ENCODE peak calls at places on chromosomes 6 and 20, in four cellular contexts. J is AG09319, C is endothelial cell, D is neural crest cell. L is an unnamed sample.

GRCh38 chr6:131822119-131822518 is 14.3 kb downstream of the ENPP1 start:
- DNase-seq in D (no peak), C (no peak), J (no peak), L (no peak)

GRCh38 chr20:62723768-62724420 is 15.3 kb downstream of the NTSR1 start:
- DNase-seq in C (no peak), J (no peak), D (no peak), L (no peak)

GRCh38 chr6:131251593-131252204 is 116.4 kb downstream of the AKAP7 start:
- DNase-seq in C (no peak), J (no peak), D (no peak), L (no peak)

GRCh38 chr20:5864873-5865582 is 85.3 kb downstream of the TRMT6 start:
- DNase-seq in J (no peak), C (no peak), D (no peak), L (no peak)

GRCh38 chr20:7822772-7823171 is 117.5 kb downstream of the HAO1 start:
- DNase-seq in C (no peak), J (no peak), D (no peak), L (no peak)

GRCh38 chr6:33118525-33119123 is 42.8 kb downstream of the HLA-DPB1 start:
- DNase-seq in D (no peak), J (peak), C (no peak), L (no peak)

GRCh38 chr6:138500045-138500665 is 861 bp upstream of the NHSL1 start:
- DNase-seq in J (no peak), D (no peak), C (no peak), L (no peak)

GRCh38 chr6:146990821-146991798 is 213.1 kb upstream of the STXBP5 start:
- DNase-seq in C (no peak), J (no peak), D (no peak), L (no peak)

GRCh38 chr6:158903801-158904200 is 84.6 kb upstream of the EZR start:
- DNase-seq in C (no peak), J (no peak), D (no peak), L (no peak)

GRCh38 chr6:150043501-150044412 is 18.4 kb upstream of the RAET1L start:
- DNase-seq in J (no peak), C (no peak), D (no peak), L (no peak)

GRCh38 chr6:38943964-38944363 is 104.6 kb upstream of the GLP1R start:
- DNase-seq in D (no peak), J (no peak), C (no peak), L (no peak)

GRCh38 chr6:38262041-38262440 is 377.7 kb downstream of the BTBD9 start:
- DNase-seq in D (no peak), J (peak), C (no peak), L (no peak)

GRCh38 chr6:8375916-8376315 is 59.4 kb downstream of the SLC35B3 start:
- DNase-seq in J (no peak), C (no peak), D (no peak), L (no peak)

GRCh38 chr6:78629154-78629721 is 238.1 kb upstream of the IRAK1BP1 start:
- DNase-seq in D (no peak), C (peak), J (no peak), L (no peak)

GRCh38 chr6:16257999-16258708 is 19.8 kb downstream of the GMPR start:
- DNase-seq in D (no peak), J (no peak), C (no peak), L (no peak)

GRCh38 chr6:14871196-14871595 is 374.7 kb upstream of the JARID2 start:
- DNase-seq in J (no peak), D (no peak), C (no peak), L (no peak)

GRCh38 chr6:105611606-105612005 is 208.7 kb upstream of the PREP start:
- DNase-seq in C (no peak), J (no peak), D (no peak), L (no peak)

GRCh38 chr6:168582581-168582981 is 141.6 kb downstream of the SMOC2 start:
- DNase-seq in J (no peak), D (no peak), C (no peak), L (no peak)

GRCh38 chr6:2734517-2735076 is 16.1 kb downstream of the MYLK4 start:
- DNase-seq in C (no peak), D (no peak), J (no peak), L (no peak)

GRCh38 chr20:2692886-2693285 is 306 bp downstream of the EBF4 start:
- DNase-seq in C (no peak), D (no peak), J (no peak), L (no peak)

GRCh38 chr6:12071064-12071615 is 59.0 kb downstream of the HIVEP1 start:
- DNase-seq in J (no peak), D (no peak), C (no peak), L (no peak)

GRCh38 chr20:53676987-53677386 is 83.3 kb upstream of the ZNF217 start:
- DNase-seq in C (no peak), J (no peak), D (no peak), L (no peak)

GRCh38 chr6:160141001-160141726 is 19.5 kb downstream of the SLC22A1 start:
- DNase-seq in D (no peak), J (peak), C (no peak), L (no peak)

GRCh38 chr6:110326609-110327008 is 31.5 kb downstream of the METTL24 start:
- DNase-seq in D (no peak), C (no peak), J (no peak), L (no peak)

GRCh38 chr6:37256692-37257319 is 766 bp upstream of the TBC1D22B start:
- DNase-seq in J (no peak), D (no peak), C (no peak), L (no peak)

GRCh38 chr6:113385020-113385431 is 472.1 kb upstream of the MARCKS start:
- DNase-seq in C (no peak), D (no peak), J (no peak), L (no peak)

GRCh38 chr6:33761922-33762629 is 15.4 kb upstream of the IP6K3 start:
- DNase-seq in D (peak), C (peak), J (no peak), L (no peak)

GRCh38 chr6:158879180-158879579 is 60.0 kb upstream of the EZR start:
- DNase-seq in J (no peak), D (no peak), C (no peak), L (no peak)

GRCh38 chr6:170162771-170163404 is 128.0 kb downstream of the DLL1 start:
- DNase-seq in J (no peak), C (no peak), D (no peak), L (no peak)

GRCh38 chr6:166388605-166389004 is 5.9 kb upstream of the MPC1 start:
- DNase-seq in C (no peak), J (no peak), D (no peak), L (no peak)

GRCh38 chr6:95693108-95693507 is 115.8 kb downstream of the MANEA start:
- DNase-seq in D (peak), J (no peak), C (peak), L (no peak)

GRCh38 chr20:24303393-24303792 is 166.0 kb upstream of the SYNDIG1 start:
- DNase-seq in C (no peak), J (no peak), D (no peak), L (no peak)

GRCh38 chr6:156971153-156971882 is 194.1 kb downstream of the ARID1B start:
- DNase-seq in C (no peak), J (no peak), D (no peak), L (no peak)

GRCh38 chr6:35219683-35220326 is 6.0 kb downstream of the SCUBE3 start:
- DNase-seq in J (no peak), C (no peak), D (no peak), L (no peak)

GRCh38 chr6:113073611-113074191 is 726.6 kb downstream of the RFPL4B start:
- DNase-seq in C (no peak), D (no peak), J (no peak), L (no peak)

L was measured in iPS DF 6.9.